ENCODE peak calls at places on chromosomes 11 and 22, in nine cellular contexts. One of them, this sample, is unnamed.

GRCh38 chr11:87425943-87426342 is 388.2 kb downstream of the TMEM135 start:
- DNase-seq in prostate gland: no peak
- DNase-seq in lower lobe of right lung: no peak
- DNase-seq in fibroblast of lung: peak
- DNase-seq in fibroblast of mammary gland: no peak
- DNase-seq in kidney: no peak
- DNase-seq in PC-3: peak
- DNase-seq in sigmoid colon: no peak
- DNase-seq in brain microvascular endothelial cell: no peak
- DNase-seq in this sample: no peak

GRCh38 chr11:6794637-6795036 is 4.9 kb downstream of the OR6A2 start:
- DNase-seq in prostate gland: no peak
- DNase-seq in lower lobe of right lung: no peak
- DNase-seq in fibroblast of lung: no peak
- DNase-seq in fibroblast of mammary gland: no peak
- DNase-seq in kidney: no peak
- DNase-seq in PC-3: no peak
- DNase-seq in sigmoid colon: no peak
- DNase-seq in brain microvascular endothelial cell: no peak
- DNase-seq in this sample: no peak

GRCh38 chr11:115226556-115226955 is 277.7 kb downstream of the CADM1 start:
- DNase-seq in prostate gland: no peak
- DNase-seq in lower lobe of right lung: peak
- DNase-seq in fibroblast of lung: peak
- DNase-seq in fibroblast of mammary gland: no peak
- DNase-seq in kidney: no peak
- DNase-seq in PC-3: no peak
- DNase-seq in sigmoid colon: no peak
- DNase-seq in brain microvascular endothelial cell: peak
- DNase-seq in this sample: peak

GRCh38 chr11:125226701-125227100 is 62.1 kb downstream of the PKNOX2 start:
- DNase-seq in prostate gland: no peak
- DNase-seq in lower lobe of right lung: no peak
- DNase-seq in fibroblast of lung: no peak
- DNase-seq in fibroblast of mammary gland: no peak
- DNase-seq in kidney: no peak
- DNase-seq in PC-3: no peak
- DNase-seq in sigmoid colon: no peak
- DNase-seq in brain microvascular endothelial cell: no peak
- DNase-seq in this sample: no peak

GRCh38 chr11:114285599-114285998 is 10.6 kb upstream of the NNMT start:
- DNase-seq in prostate gland: no peak
- DNase-seq in lower lobe of right lung: no peak
- DNase-seq in fibroblast of lung: peak
- DNase-seq in fibroblast of mammary gland: peak
- DNase-seq in kidney: no peak
- DNase-seq in PC-3: peak
- DNase-seq in sigmoid colon: no peak
- DNase-seq in brain microvascular endothelial cell: no peak
- DNase-seq in this sample: no peak

GRCh38 chr11:40230821-40231220 is 1228.6 kb downstream of the LRRC4C start:
- DNase-seq in prostate gland: no peak
- DNase-seq in lower lobe of right lung: no peak
- DNase-seq in fibroblast of lung: no peak
- DNase-seq in fibroblast of mammary gland: no peak
- DNase-seq in kidney: no peak
- DNase-seq in PC-3: no peak
- DNase-seq in sigmoid colon: no peak
- DNase-seq in brain microvascular endothelial cell: no peak
- DNase-seq in this sample: no peak

GRCh38 chr11:5929984-5930383 is 12.1 kb upstream of the OR56A3 start:
- DNase-seq in prostate gland: no peak
- DNase-seq in lower lobe of right lung: no peak
- DNase-seq in fibroblast of lung: no peak
- DNase-seq in fibroblast of mammary gland: no peak
- DNase-seq in kidney: no peak
- DNase-seq in PC-3: no peak
- DNase-seq in sigmoid colon: no peak
- DNase-seq in brain microvascular endothelial cell: no peak
- DNase-seq in this sample: no peak

GRCh38 chr11:35553831-35554230 is 28.4 kb upstream of the PAMR1 start:
- DNase-seq in prostate gland: no peak
- DNase-seq in lower lobe of right lung: no peak
- DNase-seq in fibroblast of lung: peak
- DNase-seq in fibroblast of mammary gland: peak
- DNase-seq in kidney: no peak
- DNase-seq in PC-3: peak
- DNase-seq in sigmoid colon: no peak
- DNase-seq in brain microvascular endothelial cell: peak
- DNase-seq in this sample: peak

GRCh38 chr11:115636686-115637555 is 132.7 kb upstream of the CADM1 start:
- DNase-seq in prostate gland: no peak
- DNase-seq in lower lobe of right lung: no peak
- DNase-seq in fibroblast of lung: no peak
- DNase-seq in fibroblast of mammary gland: no peak
- DNase-seq in kidney: no peak
- DNase-seq in PC-3: no peak
- DNase-seq in sigmoid colon: no peak
- DNase-seq in brain microvascular endothelial cell: no peak
- DNase-seq in this sample: no peak

GRCh38 chr11:130879836-130880235 is 36.4 kb downstream of the SNX19 start:
- DNase-seq in prostate gland: no peak
- DNase-seq in lower lobe of right lung: no peak
- DNase-seq in fibroblast of lung: no peak
- DNase-seq in fibroblast of mammary gland: no peak
- DNase-seq in kidney: no peak
- DNase-seq in PC-3: no peak
- DNase-seq in sigmoid colon: no peak
- DNase-seq in brain microvascular endothelial cell: no peak
- DNase-seq in this sample: no peak

GRCh38 chr22:20084547-20085413 is 4.7 kb downstream of the DGCR8 start:
- DNase-seq in prostate gland: no peak
- DNase-seq in lower lobe of right lung: peak
- DNase-seq in fibroblast of lung: peak
- DNase-seq in fibroblast of mammary gland: peak
- DNase-seq in kidney: peak
- DNase-seq in PC-3: no peak
- DNase-seq in sigmoid colon: no peak
- DNase-seq in brain microvascular endothelial cell: no peak
- DNase-seq in this sample: no peak

GRCh38 chr11:122116591-122116990 is 576 bp upstream of the BLID start:
- DNase-seq in prostate gland: no peak
- DNase-seq in lower lobe of right lung: no peak
- DNase-seq in fibroblast of lung: no peak
- DNase-seq in fibroblast of mammary gland: peak
- DNase-seq in kidney: no peak
- DNase-seq in PC-3: no peak
- DNase-seq in sigmoid colon: no peak
- DNase-seq in brain microvascular endothelial cell: no peak
- DNase-seq in this sample: no peak

DNA sequence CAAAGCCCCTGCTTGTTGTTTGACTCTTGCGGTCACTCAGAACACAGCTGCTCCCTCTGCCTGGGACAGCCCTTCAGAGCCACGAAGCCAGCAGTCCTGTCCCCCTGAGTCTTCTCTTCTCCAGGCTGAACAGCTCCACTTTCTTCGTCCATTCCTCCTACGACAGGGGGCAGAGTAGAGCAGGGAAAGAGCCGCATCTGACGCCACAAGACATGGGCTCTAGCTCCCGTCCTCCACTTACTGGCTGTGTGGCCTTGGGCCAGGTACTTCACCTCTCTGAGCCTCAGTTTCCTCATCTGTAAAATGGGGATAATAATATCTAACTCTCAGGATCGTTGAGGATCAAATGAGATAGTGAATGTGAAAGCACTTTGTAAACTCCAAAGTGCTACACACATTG is 29.9 kb downstream of the CHRDL2 start:
- DNase-seq in prostate gland: no peak
- DNase-seq in lower lobe of right lung: no peak
- DNase-seq in fibroblast of lung: no peak
- DNase-seq in fibroblast of mammary gland: no peak
- DNase-seq in kidney: no peak
- DNase-seq in PC-3: peak
- DNase-seq in sigmoid colon: no peak
- DNase-seq in brain microvascular endothelial cell: no peak
- DNase-seq in this sample: no peak
- TF ChIP-seq CTCF in prostate gland: no peak
- TF ChIP-seq CTCF in lower lobe of right lung: no peak
- TF ChIP-seq CTCF in fibroblast of lung: no peak
- TF ChIP-seq CTCF in fibroblast of mammary gland: no peak
- TF ChIP-seq CTCF in kidney: no peak
- TF ChIP-seq CTCF in PC-3: peak
- TF ChIP-seq CTCF in sigmoid colon: no peak
- TF ChIP-seq CTCF in brain microvascular endothelial cell: peak
- TF ChIP-seq CTCF in this sample: peak

DNA sequence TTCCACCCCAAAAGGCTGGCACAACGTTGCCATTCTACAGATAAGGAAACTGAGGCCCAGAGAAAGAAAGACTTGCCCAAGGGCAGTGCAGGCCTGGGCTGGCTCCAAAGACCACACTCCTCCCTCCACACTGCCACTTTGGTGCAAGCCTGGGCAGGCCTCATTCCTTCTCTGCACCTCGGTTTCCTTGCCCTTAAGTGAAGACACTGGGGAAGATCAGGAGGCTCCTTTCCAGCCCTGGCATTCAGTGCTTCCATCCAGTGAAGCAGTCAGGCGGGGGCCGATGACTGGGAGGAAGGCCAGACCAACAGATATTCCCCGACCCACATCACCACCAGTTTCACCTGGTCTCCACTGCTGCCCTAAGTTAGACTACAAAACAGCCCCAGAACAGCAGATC is 18.3 kb upstream of the TCF20 start:
- DNase-seq in prostate gland: no peak
- DNase-seq in lower lobe of right lung: no peak
- DNase-seq in fibroblast of lung: no peak
- DNase-seq in fibroblast of mammary gland: no peak
- DNase-seq in kidney: no peak
- DNase-seq in PC-3: no peak
- DNase-seq in sigmoid colon: no peak
- DNase-seq in brain microvascular endothelial cell: no peak
- DNase-seq in this sample: no peak
- H3K4me3 ChIP-seq in prostate gland: no peak
- H3K4me3 ChIP-seq in lower lobe of right lung: no peak
- H3K4me3 ChIP-seq in fibroblast of lung: no peak
- H3K4me3 ChIP-seq in fibroblast of mammary gland: no peak
- H3K4me3 ChIP-seq in kidney: no peak
- H3K4me3 ChIP-seq in PC-3: no peak
- H3K4me3 ChIP-seq in sigmoid colon: no peak
- H3K4me3 ChIP-seq in brain microvascular endothelial cell: no peak
- H3K4me3 ChIP-seq in this sample: no peak

GRCh38 chr22:36936362-36937116 is 23.1 kb downstream of the CSF2RB start:
- DNase-seq in prostate gland: no peak
- DNase-seq in lower lobe of right lung: no peak
- DNase-seq in fibroblast of lung: no peak
- DNase-seq in fibroblast of mammary gland: no peak
- DNase-seq in kidney: peak
- DNase-seq in PC-3: no peak
- DNase-seq in sigmoid colon: no peak
- DNase-seq in brain microvascular endothelial cell: no peak
- DNase-seq in this sample: no peak
- TF ChIP-seq CTCF in prostate gland: no peak
- TF ChIP-seq CTCF in lower lobe of right lung: no peak
- TF ChIP-seq CTCF in fibroblast of lung: no peak
- TF ChIP-seq CTCF in fibroblast of mammary gland: no peak
- TF ChIP-seq CTCF in kidney: no peak
- TF ChIP-seq CTCF in PC-3: no peak
- TF ChIP-seq CTCF in sigmoid colon: no peak
- TF ChIP-seq CTCF in brain microvascular endothelial cell: no peak
- TF ChIP-seq CTCF in this sample: no peak

GRCh38 chr11:554824-555499 is 5.6 kb downstream of the LMNTD2 start:
- DNase-seq in prostate gland: peak
- DNase-seq in lower lobe of right lung: peak
- DNase-seq in fibroblast of lung: peak
- DNase-seq in fibroblast of mammary gland: peak
- DNase-seq in kidney: peak
- DNase-seq in PC-3: peak
- DNase-seq in sigmoid colon: no peak
- DNase-seq in brain microvascular endothelial cell: no peak
- DNase-seq in this sample: no peak
- H3K4me3 ChIP-seq in prostate gland: peak
- H3K4me3 ChIP-seq in lower lobe of right lung: peak
- H3K4me3 ChIP-seq in fibroblast of lung: no peak
- H3K4me3 ChIP-seq in fibroblast of mammary gland: no peak
- H3K4me3 ChIP-seq in kidney: peak
- H3K4me3 ChIP-seq in PC-3: peak
- H3K4me3 ChIP-seq in sigmoid colon: peak
- H3K4me3 ChIP-seq in brain microvascular endothelial cell: no peak
- H3K4me3 ChIP-seq in this sample: no peak

GRCh38 chr11:73372371-73372993 is 3.7 kb upstream of the RELT start:
- DNase-seq in prostate gland: no peak
- DNase-seq in lower lobe of right lung: no peak
- DNase-seq in fibroblast of lung: no peak
- DNase-seq in fibroblast of mammary gland: no peak
- DNase-seq in kidney: no peak
- DNase-seq in PC-3: peak
- DNase-seq in sigmoid colon: no peak
- DNase-seq in brain microvascular endothelial cell: peak
- DNase-seq in this sample: no peak
- TF ChIP-seq CTCF in prostate gland: no peak
- TF ChIP-seq CTCF in lower lobe of right lung: no peak
- TF ChIP-seq CTCF in fibroblast of lung: no peak
- TF ChIP-seq CTCF in fibroblast of mammary gland: peak
- TF ChIP-seq CTCF in kidney: no peak
- TF ChIP-seq CTCF in PC-3: peak
- TF ChIP-seq CTCF in sigmoid colon: no peak
- TF ChIP-seq CTCF in brain microvascular endothelial cell: peak
- TF ChIP-seq CTCF in this sample: peak

GRCh38 chr22:22755778-22756100 is 111.3 kb downstream of the GGTLC2 start:
- DNase-seq in prostate gland: no peak
- DNase-seq in lower lobe of right lung: no peak
- DNase-seq in fibroblast of lung: no peak
- DNase-seq in fibroblast of mammary gland: no peak
- DNase-seq in kidney: no peak
- DNase-seq in PC-3: no peak
- DNase-seq in sigmoid colon: no peak
- DNase-seq in brain microvascular endothelial cell: no peak
- DNase-seq in this sample: no peak
- H3K4me3 ChIP-seq in prostate gland: no peak
- H3K4me3 ChIP-seq in lower lobe of right lung: no peak
- H3K4me3 ChIP-seq in fibroblast of lung: no peak
- H3K4me3 ChIP-seq in fibroblast of mammary gland: no peak
- H3K4me3 ChIP-seq in kidney: no peak
- H3K4me3 ChIP-seq in PC-3: no peak
- H3K4me3 ChIP-seq in sigmoid colon: no peak
- H3K4me3 ChIP-seq in brain microvascular endothelial cell: no peak
- H3K4me3 ChIP-seq in this sample: no peak

GRCh38 chr22:41535244-41535643 is 9.0 kb downstream of the POLR3H start:
- DNase-seq in prostate gland: no peak
- DNase-seq in lower lobe of right lung: no peak
- DNase-seq in fibroblast of lung: no peak
- DNase-seq in fibroblast of mammary gland: no peak
- DNase-seq in kidney: no peak
- DNase-seq in PC-3: peak
- DNase-seq in sigmoid colon: no peak
- DNase-seq in brain microvascular endothelial cell: no peak
- DNase-seq in this sample: no peak
- TF ChIP-seq CTCF in prostate gland: no peak
- TF ChIP-seq CTCF in lower lobe of right lung: no peak
- TF ChIP-seq CTCF in fibroblast of lung: no peak
- TF ChIP-seq CTCF in fibroblast of mammary gland: peak
- TF ChIP-seq CTCF in kidney: no peak
- TF ChIP-seq CTCF in PC-3: peak
- TF ChIP-seq CTCF in sigmoid colon: no peak
- TF ChIP-seq CTCF in brain microvascular endothelial cell: peak
- TF ChIP-seq CTCF in this sample: peak

This sample was measured in AG04449.